ENCODE peak calls at places on chromosomes 11 and 22, in five cellular contexts. S is HCT116, Z is PC-9, J is neural progenitor cell, B is GM12878. G is an unnamed sample.

GRCh38 chr22:27135582-27135981 is 478.2 kb downstream of the MIAT start:
- DNase-seq in S (no peak), Z (no peak), J (no peak), B (no peak), G (peak; percentile 72)

GRCh38 chr22:44448271-44448780 is 49.7 kb downstream of the RTL6 start:
- DNase-seq in S (no peak), Z (peak; percentile 89), J (no peak), B (no peak), G (peak; percentile 98)

GRCh38 chr11:67283490-67283963 is 5.6 kb upstream of the ANKRD13D start:
- DNase-seq in S (no peak), Z (no peak), J (no peak), B (no peak), G (no peak)

GRCh38 chr11:63244862-63245261 is 1.5 kb upstream of the SLC22A25 start:
- DNase-seq in S (no peak), Z (no peak), J (no peak), B (no peak), G (no peak)

GRCh38 chr11:87529486-87529885 is 491.8 kb downstream of the TMEM135 start:
- DNase-seq in S (no peak), Z (no peak), J (no peak), B (no peak), G (peak; percentile 41)

GRCh38 chr11:61765550-61766253 is 13.3 kb downstream of the MYRF start:
- DNase-seq in S (no peak), Z (no peak), J (no peak), B (no peak), G (no peak)

GRCh38 chr11:131909426-131910200 is 539.2 kb downstream of the NTM start:
- DNase-seq in S (no peak), Z (no peak), J (no peak), B (no peak), G (peak; percentile 58)

GRCh38 chr22:27115816-27116256 is 458.4 kb downstream of the MIAT start:
- DNase-seq in S (peak; percentile 92), Z (peak; percentile 51), J (no peak), B (no peak), G (peak; percentile 83)

GRCh38 chr22:22787805-22788459 is 99.7 kb upstream of the IGLL5 start:
- DNase-seq in S (peak; percentile 44), Z (peak; percentile 15), J (peak; percentile 83), B (no peak), G (peak; percentile 68)

GRCh38 chr11:2314525-2315394 is 12.9 kb downstream of the TSPAN32 start:
- DNase-seq in S (no peak), Z (no peak), J (no peak), B (no peak), G (peak; percentile 71)

GRCh38 chr11:109350091-109350490 is 71.9 kb upstream of the C11orf87 start:
- DNase-seq in S (no peak), Z (no peak), J (no peak), B (no peak), G (no peak)

GRCh38 chr22:30224161-30224857 is 22.2 kb downstream of the LIF start:
- DNase-seq in S (peak; percentile 89), Z (peak; percentile 71), J (no peak), B (peak; percentile 27), G (peak; percentile 75)

GRCh38 chr11:2267306-2267861 is 3.0 kb downstream of the ASCL2 start:
- DNase-seq in S (no peak), Z (no peak), J (no peak), B (no peak), G (no peak)

GRCh38 chr11:66498508-66498907 is 11.9 kb upstream of the BBS1 start:
- DNase-seq in S (no peak), Z (no peak), J (no peak), B (no peak), G (no peak)

GRCh38 chr11:55970935-55971334 is 1.2 kb upstream of the OR10AG1 start:
- DNase-seq in S (no peak), Z (no peak), J (no peak), B (no peak), G (no peak)

GRCh38 chr11:2212411-2213251 is 41.0 kb upstream of the TH start:
- DNase-seq in S (no peak), Z (no peak), J (no peak), B (no peak), G (no peak)

GRCh38 chr11:35364101-35364780 is 55.1 kb downstream of the SLC1A2 start:
- DNase-seq in S (peak; percentile 29), Z (peak; percentile 89), J (peak; percentile 13), B (no peak), G (peak; percentile 97)

GRCh38 chr11:35362571-35362980 is 56.8 kb downstream of the SLC1A2 start:
- DNase-seq in S (no peak), Z (no peak), J (no peak), B (no peak), G (peak; percentile 63)

GRCh38 chr11:35365395-35365794 is 54.0 kb downstream of the SLC1A2 start:
- DNase-seq in S (no peak), Z (no peak), J (no peak), B (no peak), G (no peak)

GRCh38 chr11:35365961-35366360 is 53.4 kb downstream of the SLC1A2 start:
- DNase-seq in S (no peak), Z (no peak), J (no peak), B (no peak), G (no peak)

GRCh38 chr11:35363246-35364100 is 55.9 kb downstream of the SLC1A2 start:
- DNase-seq in S (no peak), Z (no peak), J (no peak), B (no peak), G (peak; percentile 72)
- H3K4me2 ChIP-seq in S (peak overlapping the region; percentile 61), Z (peak overlapping the region; percentile 71), J (no peak overlapping the region), B (no peak overlapping the region), G (peak overlapping the region; percentile 62)

GRCh38 chr22:50603511-50604255 is 3.1 kb downstream of the MAPK8IP2 start:
- DNase-seq in S (no peak), Z (no peak), J (peak; percentile 39), B (no peak), G (no peak)
- TF ChIP-seq EZH2 in S (no peak), Z (no peak), J (peak; percentile 86), B (no peak), G (peak; percentile 52)

GRCh38 chr22:45578524-45579147 is 76.0 kb downstream of the FBLN1 start:
- DNase-seq in S (no peak), Z (no peak), J (no peak), B (no peak), G (no peak)
- H3K4me2 ChIP-seq in S (peak overlapping the region; percentile 66), Z (no peak overlapping the region), J (no peak overlapping the region), B (no peak overlapping the region), G (no peak overlapping the region)

GRCh38 chr22:47006869-47007268 is 244.4 kb downstream of the TBC1D22A start:
- DNase-seq in S (no peak), Z (no peak), J (no peak), B (no peak), G (no peak)

GRCh38 chr22:47006433-47006832 is 244.0 kb downstream of the TBC1D22A start:
- DNase-seq in S (no peak), Z (no peak), J (peak; percentile 38), B (no peak), G (no peak)

GRCh38 chr22:47007496-47007895 is 245.0 kb downstream of the TBC1D22A start:
- DNase-seq in S (no peak), Z (no peak), J (no peak), B (no peak), G (no peak)

GRCh38 chr22:47008208-47008885 is 245.9 kb downstream of the TBC1D22A start:
- DNase-seq in S (no peak), Z (no peak), J (no peak), B (no peak), G (no peak)

GRCh38 chr22:47005506-47006408 is 243.3 kb downstream of the TBC1D22A start:
- DNase-seq in S (no peak), Z (no peak), J (no peak), B (no peak), G (no peak)
- TF ChIP-seq EZH2 in S (no peak), Z (no peak), J (no peak), B (no peak), G (no peak)

GRCh38 chr22:43116932-43117331 is 6.4 kb downstream of the BIK start:
- DNase-seq in S (no peak), Z (no peak), J (no peak), B (no peak), G (no peak)
- H3K4me2 ChIP-seq in S (no peak overlapping the region), Z (no peak overlapping the region), J (no peak overlapping the region), B (no peak overlapping the region), G (no peak overlapping the region)

GRCh38 chr11:69703711-69704507 is at the start of gene FGF19:
- DNase-seq in S (no peak), Z (peak; percentile 69), J (peak; percentile 78), B (no peak), G (peak; percentile 28)
- TF ChIP-seq EZH2 in S (no peak), Z (no peak), J (peak; percentile 93), B (no peak), G (peak; percentile 96)

GRCh38 chr11:119880143-119880542 is 151.1 kb upstream of the NECTIN1 start:
- DNase-seq in S (no peak), Z (no peak), J (peak; percentile 51), B (no peak), G (no peak)
- H3K4me2 ChIP-seq in S (no peak overlapping the region), Z (no peak overlapping the region), J (peak overlapping the region; percentile 31), B (no peak overlapping the region), G (no peak overlapping the region)

GRCh38 chr11:6418958-6419611 is at the start of gene APBB1:
- DNase-seq in S (no peak), Z (no peak), J (peak; percentile 89), B (no peak), G (peak; percentile 86)
- TF ChIP-seq EZH2 in S (no peak), Z (no peak), J (no peak), B (no peak), G (no peak)

GRCh38 chr11:11389238-11389637 is 36.2 kb upstream of the CSNK2A3 start:
- DNase-seq in S (no peak), Z (no peak), J (no peak), B (no peak), G (peak; percentile 16)
- H3K4me2 ChIP-seq in S (no peak overlapping the region), Z (no peak overlapping the region), J (no peak overlapping the region), B (no peak overlapping the region), G (no peak overlapping the region)

G was measured in GM23248.